ENCODE peak calls at places on chromosomes 3 and 15, in seven cellular contexts. G is pancreas, B is LoVo, H is thyroid gland, R is dorsolateral prefrontal cortex, F is upper lobe of right lung, W is stromal cell of bone marrow. X is an unnamed sample.

GRCh38 chr15:83248151-83248851 is 36.2 kb downstream of the BNC1 start:
- DNase-seq in G (no peak), B (peak; percentile 68), H (peak; percentile 5), W (peak; percentile 55), R (no peak), F (no peak), X (peak; percentile 85)

GRCh38 chr3:99246010-99246654 is 344.6 kb upstream of the DCBLD2 start:
- DNase-seq in H (no peak), W (no peak), R (no peak), F (no peak), B (no peak), G (no peak), X (no peak)

GRCh38 chr3:115704661-115705338 is 81.5 kb downstream of the GAP43 start:
- DNase-seq in F (no peak), B (no peak), W (no peak), R (no peak), G (no peak), H (no peak), X (no peak)

GRCh38 chr3:139888561-139889140 is 46.3 kb upstream of the CLSTN2 start:
- DNase-seq in G (no peak), B (no peak), H (no peak), R (no peak), F (no peak), W (no peak), X (no peak)

GRCh38 chr15:94247789-94248638 is 16.7 kb downstream of the MCTP2 start:
- DNase-seq in F (no peak), B (peak; percentile 69), R (no peak), W (no peak), H (no peak), G (peak; percentile 57), X (no peak)

GRCh38 chr3:37521403-37521802 is 340.3 kb upstream of the CTDSPL start:
- DNase-seq in W (no peak), F (no peak), R (no peak), G (no peak), H (no peak), B (no peak), X (no peak)

GRCh38 chr3:100040446-100040845 is 73.9 kb downstream of the FILIP1L start:
- DNase-seq in W (no peak), B (no peak), R (no peak), G (no peak), H (peak; percentile 15), F (no peak), X (no peak)

GRCh38 chr15:89101302-89102191 is 13.3 kb downstream of the ABHD2 start:
- DNase-seq in B (peak; percentile 93), F (peak; percentile 76), H (peak; percentile 44), R (no peak), G (peak; percentile 76), W (peak; percentile 92), X (no peak)

GRCh38 chr15:55775316-55775715 is 32.4 kb upstream of the PRTG start:
- DNase-seq in B (no peak), H (no peak), F (no peak), G (no peak), R (no peak), W (no peak), X (no peak)

GRCh38 chr3:178982138-178982537 is 89.5 kb downstream of the ZMAT3 start:
- DNase-seq in F (no peak), W (no peak), G (no peak), B (no peak), H (no peak), R (no peak), X (no peak)

X was measured in neuronal stem cell.